ENCODE peak calls at places on chromosomes 4 and X, in five cellular contexts. I, Y, W, L and M are unnamed samples.

GRCh38 chr4:54527532-54527931 is 130.2 kb upstream of the KIT start:
- DNase-seq in I (no peak), Y (no peak), W (no peak), L (no peak), M (no peak)

GRCh38 chr4:107349732-107350131 is 313.6 kb upstream of the DKK2 start:
- DNase-seq in I (no peak), Y (no peak), W (no peak), L (no peak), M (no peak)

GRCh38 chr4:114115526-114115925 is 136.1 kb upstream of the ARSJ start:
- DNase-seq in I (no peak), Y (no peak), W (no peak), L (no peak), M (no peak)

GRCh38 chr4:174828845-174829701 is at the start of gene GLRA3:
- DNase-seq in I (peak; percentile 81), Y (peak; percentile 11), W (peak; percentile 93), L (peak; percentile 84), M (no peak)

GRCh38 chrX:123648028-123648810 is 84.6 kb downstream of the THOC2 start:
- DNase-seq in I (peak; percentile 83), Y (peak; percentile 81), W (peak; percentile 54), L (no peak), M (no peak)

GRCh38 chr4:6465985-6466384 is 6.4 kb downstream of the PPP2R2C start:
- DNase-seq in I (no peak), Y (no peak), W (no peak), L (no peak), M (no peak)

GRCh38 chr4:43089730-43090129 is 197.2 kb downstream of the GRXCR1 start:
- DNase-seq in I (no peak), Y (no peak), W (no peak), L (no peak), M (no peak)

GRCh38 chrX:47182106-47182700 is 11.4 kb upstream of the UBA1 start:
- DNase-seq in I (no peak), Y (no peak), W (no peak), L (no peak), M (no peak)

GRCh38 chrX:19689170-19689814 is 174.0 kb upstream of the MAP3K15 start:
- DNase-seq in I (no peak), Y (no peak), W (no peak), L (no peak), M (no peak)

GRCh38 chr4:138259801-138260200 is 17.7 kb upstream of the SLC7A11 start:
- DNase-seq in I (no peak), Y (no peak), W (no peak), L (no peak), M (no peak)

GRCh38 chrX:14039344-14039743 is 9.7 kb upstream of the GEMIN8 start:
- DNase-seq in I (peak; percentile 54), Y (peak; percentile 28), W (no peak), L (peak; percentile 54), M (no peak)

DNA sequence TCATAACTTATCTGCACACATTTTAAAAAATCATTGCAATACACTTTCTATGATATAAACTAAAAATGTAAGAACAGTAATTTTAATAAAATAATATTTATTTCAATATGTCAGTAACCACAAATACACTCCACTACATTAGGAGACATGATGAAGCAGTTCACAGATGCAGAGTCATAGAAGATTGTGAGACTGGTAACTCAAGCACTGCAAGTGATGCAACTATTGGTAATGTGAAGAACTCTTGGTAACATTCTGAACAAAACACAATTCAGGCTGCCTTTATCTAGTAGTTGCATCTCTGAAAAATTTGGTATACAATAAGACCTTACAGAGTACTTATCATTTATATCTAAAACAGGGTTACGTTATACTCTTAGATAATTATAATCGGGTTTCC is 52.6 kb upstream of the LRAT start:
- DNase-seq in I (no peak), Y (no peak), W (no peak), L (no peak), M (no peak)
- TF ChIP-seq KDM1A in I (no peak), Y (no peak), W (no peak), L (no peak), M (no peak)

GRCh38 chr4:23856630-23857029 is 33.2 kb downstream of the PPARGC1A start:
- DNase-seq in I (no peak), Y (peak; percentile 80), W (no peak), L (no peak), M (no peak)

GRCh38 chr4:23861897-23862296 is 27.9 kb downstream of the PPARGC1A start:
- DNase-seq in I (no peak), Y (peak; percentile 74), W (no peak), L (no peak), M (no peak)

GRCh38 chr4:23855912-23856605 is 33.8 kb downstream of the PPARGC1A start:
- DNase-seq in I (no peak), Y (peak; percentile 72), W (no peak), L (no peak), M (no peak)

GRCh38 chr4:23853986-23854385 is 35.9 kb downstream of the PPARGC1A start:
- DNase-seq in I (no peak), Y (no peak), W (no peak), L (no peak), M (no peak)

GRCh38 chr4:23857353-23857752 is 32.5 kb downstream of the PPARGC1A start:
- DNase-seq in I (no peak), Y (peak; percentile 49), W (no peak), L (no peak), M (no peak)
- TF ChIP-seq KDM1A in I (no peak), Y (no peak), W (no peak), L (no peak), M (no peak)

DNA sequence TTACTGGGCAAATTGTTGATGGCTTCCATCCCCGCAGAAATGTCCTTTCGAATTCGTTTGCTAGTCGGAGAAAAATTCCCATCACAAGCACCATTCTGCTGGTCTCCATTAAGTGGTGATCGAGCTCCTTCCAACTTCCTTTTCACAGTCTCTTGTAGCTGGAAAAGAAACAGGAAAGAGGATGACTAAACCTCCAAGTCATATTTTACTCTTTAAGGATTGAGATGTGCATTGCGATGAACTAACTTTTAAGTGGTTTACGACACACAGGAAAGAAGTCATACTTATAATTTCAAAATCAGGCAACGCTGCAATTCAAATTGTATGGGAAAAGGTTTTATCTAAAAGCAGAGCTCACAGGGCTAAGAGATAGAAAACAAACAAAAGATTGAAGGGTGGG is 225.2 kb downstream of the MGST2 start:
- DNase-seq in I (no peak), Y (no peak), W (no peak), L (no peak), M (no peak)
- TF ChIP-seq KDM1A in I (no peak), Y (no peak), W (no peak), L (no peak), M (no peak)

DNA sequence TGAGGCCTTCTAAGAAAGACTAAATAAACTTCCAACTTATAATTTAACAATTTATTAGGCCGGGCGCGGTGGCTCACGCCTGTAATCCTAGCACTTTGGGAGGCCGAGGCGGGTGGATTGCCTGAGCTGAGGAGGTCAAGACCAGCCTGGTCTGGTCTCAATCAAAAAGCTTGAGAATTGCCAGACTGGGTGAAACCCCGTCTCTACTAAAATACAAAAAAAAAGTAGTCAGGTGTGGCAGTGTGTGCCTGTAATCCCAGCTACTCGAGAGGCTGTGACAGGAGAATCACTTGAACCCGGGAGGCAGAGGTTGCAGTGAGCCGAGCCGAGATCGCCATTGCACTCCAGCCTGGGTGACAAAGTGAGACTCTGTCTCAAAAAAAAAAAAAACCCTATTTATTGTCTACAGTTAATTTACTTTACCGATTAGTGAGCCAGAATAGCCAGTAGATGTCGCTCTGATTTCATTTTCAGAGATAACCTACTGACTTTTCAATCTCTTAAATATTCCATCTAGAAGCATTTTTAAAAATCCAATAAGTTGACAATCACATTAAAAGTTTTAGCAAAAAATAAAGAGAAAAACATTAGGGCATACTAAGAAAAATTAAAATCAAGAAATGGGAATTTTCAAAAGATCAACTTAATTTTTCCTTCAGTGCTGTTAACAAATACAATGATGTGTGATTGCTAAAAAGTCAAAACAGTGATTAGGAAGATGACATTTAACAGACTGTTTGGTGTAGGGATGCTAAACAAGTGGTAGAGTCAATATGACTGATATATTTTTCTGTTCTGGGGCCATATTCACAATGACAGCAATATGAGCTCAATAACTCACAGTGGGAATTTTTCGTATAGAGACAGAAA is 4.3 kb upstream of the SHROOM3 start:
- DNase-seq in I (peak; percentile 33), Y (peak; percentile 51), W (no peak), L (no peak), M (no peak)
- TF ChIP-seq KDM1A in I (no peak), Y (no peak), W (no peak), L (no peak), M (no peak)

GRCh38 chr4:22220965-22221364 is 272.4 kb upstream of the KCNIP4 start:
- DNase-seq in I (no peak), Y (no peak), W (no peak), L (no peak), M (no peak)
- TF ChIP-seq KDM1A in I (no peak), Y (no peak), W (no peak), L (no peak), M (no peak)